ENCODE peak calls at places on chromosomes 2 and 18, in four cellular contexts. One of them, this sample, is unnamed.

GRCh38 chr2:190879474-190880373 is 897 bp upstream of the GLS start:
- DNase-seq in T-helper 2 cell: peak; percentile 25
- DNase-seq in tibial nerve: no peak
- DNase-seq in sciatic nerve: no peak
- DNase-seq in this sample: no peak

GRCh38 chr18:78073275-78073674 is 823.6 kb downstream of the GALR1 start:
- DNase-seq in tibial nerve: no peak
- DNase-seq in sciatic nerve: no peak
- DNase-seq in T-helper 2 cell: no peak
- DNase-seq in this sample: no peak

GRCh38 chr18:41871229-41872000 is 83.6 kb upstream of the PIK3C3 start:
- DNase-seq in sciatic nerve: no peak
- DNase-seq in tibial nerve: no peak
- DNase-seq in T-helper 2 cell: no peak
- DNase-seq in this sample: no peak

GRCh38 chr2:208025814-208026184 is 472 bp upstream of the PLEKHM3 start:
- DNase-seq in T-helper 2 cell: no peak
- DNase-seq in tibial nerve: no peak
- DNase-seq in sciatic nerve: no peak
- DNase-seq in this sample: no peak

GRCh38 chr18:75377258-75377657 is 50.2 kb downstream of the SMIM21 start:
- DNase-seq in T-helper 2 cell: no peak
- DNase-seq in sciatic nerve: no peak
- DNase-seq in tibial nerve: no peak
- DNase-seq in this sample: no peak

GRCh38 chr18:48136051-48136543 is 205.6 kb upstream of the SMAD2 start:
- DNase-seq in tibial nerve: no peak
- DNase-seq in T-helper 2 cell: no peak
- DNase-seq in sciatic nerve: no peak
- DNase-seq in this sample: no peak

GRCh38 chr2:118242216-118242615 is 153.9 kb downstream of the INSIG2 start:
- DNase-seq in sciatic nerve: no peak
- DNase-seq in tibial nerve: no peak
- DNase-seq in T-helper 2 cell: no peak
- DNase-seq in this sample: no peak

GRCh38 chr2:7133521-7133920 is 216.3 kb downstream of the RNF144A start:
- DNase-seq in tibial nerve: no peak
- DNase-seq in T-helper 2 cell: no peak
- DNase-seq in sciatic nerve: no peak
- DNase-seq in this sample: no peak

GRCh38 chr2:54560146-54560881 is 104.2 kb downstream of the SPTBN1 start:
- DNase-seq in sciatic nerve: no peak
- DNase-seq in tibial nerve: no peak
- DNase-seq in T-helper 2 cell: no peak
- DNase-seq in this sample: no peak

GRCh38 chr2:17413031-17413430 is 105.2 kb downstream of the RAD51AP2 start:
- DNase-seq in T-helper 2 cell: no peak
- DNase-seq in sciatic nerve: no peak
- DNase-seq in tibial nerve: no peak
- DNase-seq in this sample: no peak

GRCh38 chr2:235847576-235847975 is 320.6 kb downstream of the GBX2 start:
- DNase-seq in tibial nerve: no peak
- DNase-seq in T-helper 2 cell: no peak
- DNase-seq in sciatic nerve: no peak
- DNase-seq in this sample: no peak

GRCh38 chr2:33321236-33321731 is 155.2 kb upstream of the RASGRP3 start:
- DNase-seq in sciatic nerve: no peak
- DNase-seq in T-helper 2 cell: no peak
- DNase-seq in tibial nerve: no peak
- DNase-seq in this sample: no peak

GRCh38 chr18:28984731-28985130 is 807.8 kb upstream of the CDH2 start:
- DNase-seq in sciatic nerve: no peak
- DNase-seq in tibial nerve: no peak
- DNase-seq in T-helper 2 cell: no peak
- DNase-seq in this sample: no peak

This sample was measured in T-helper 17 cell.